ENCODE peak calls at places on chromosomes 1 and 21, in four cellular contexts. One of them, this sample, is unnamed.

GRCh38 chr1:182086620-182087019 is 25.1 kb upstream of the ZNF648 start:
- DNase-seq in aorta: no peak
- DNase-seq in lung: no peak
- DNase-seq in small intestine: no peak
- DNase-seq in this sample: no peak

GRCh38 chr1:9871707-9872425 is 38.2 kb downstream of the CTNNBIP1 start:
- DNase-seq in aorta: no peak
- DNase-seq in lung: no peak
- DNase-seq in small intestine: peak; percentile 29
- DNase-seq in this sample: no peak

GRCh38 chr1:232317336-232317735 is 312.6 kb downstream of the SIPA1L2 start:
- DNase-seq in lung: no peak
- DNase-seq in small intestine: no peak
- DNase-seq in aorta: no peak
- DNase-seq in this sample: no peak

GRCh38 chr1:15948600-15949452 is 27.1 kb downstream of the ZBTB17 start:
- DNase-seq in aorta: peak; percentile 93
- DNase-seq in lung: peak; percentile 89
- DNase-seq in small intestine: no peak
- DNase-seq in this sample: peak; percentile 43

GRCh38 chr1:31182352-31182751 is 57.3 kb downstream of the NKAIN1 start:
- DNase-seq in lung: peak; percentile 48
- DNase-seq in aorta: peak; percentile 83
- DNase-seq in small intestine: peak; percentile 56
- DNase-seq in this sample: peak; percentile 93

GRCh38 chr21:15552914-15553491 is 176.8 kb upstream of the USP25 start:
- DNase-seq in aorta: no peak
- DNase-seq in lung: no peak
- DNase-seq in small intestine: no peak
- DNase-seq in this sample: no peak

GRCh38 chr1:70778934-70779333 is 268.7 kb downstream of the PTGER3 start:
- DNase-seq in aorta: no peak
- DNase-seq in lung: no peak
- DNase-seq in small intestine: no peak
- DNase-seq in this sample: no peak

GRCh38 chr1:36565576-36566501 is 83.1 kb upstream of the CSF3R start:
- DNase-seq in lung: no peak
- DNase-seq in small intestine: no peak
- DNase-seq in aorta: no peak
- DNase-seq in this sample: no peak

GRCh38 chr1:38027201-38028104 is 14.9 kb downstream of the UTP11 start:
- DNase-seq in aorta: no peak
- DNase-seq in small intestine: no peak
- DNase-seq in lung: no peak
- DNase-seq in this sample: peak; percentile 90

GRCh38 chr1:93845554-93846150 is 33.4 kb downstream of the DNTTIP2 start:
- DNase-seq in small intestine: peak; percentile 56
- DNase-seq in lung: no peak
- DNase-seq in aorta: peak; percentile 42
- DNase-seq in this sample: peak; percentile 78

GRCh38 chr1:21278208-21278861 is 11.9 kb downstream of the ECE1 start:
- DNase-seq in small intestine: no peak
- DNase-seq in lung: no peak
- DNase-seq in aorta: peak; percentile 67
- DNase-seq in this sample: no peak

GRCh38 chr1:85201340-85202091 is 700 bp upstream of the SYDE2 start:
- DNase-seq in aorta: peak; percentile 76
- DNase-seq in lung: peak; percentile 79
- DNase-seq in small intestine: peak; percentile 69
- DNase-seq in this sample: no peak

GRCh38 chr1:154884868-154885706 is 15.0 kb upstream of the KCNN3 start:
- DNase-seq in lung: no peak
- DNase-seq in small intestine: no peak
- DNase-seq in aorta: no peak
- DNase-seq in this sample: no peak

GRCh38 chr1:11518791-11519628 is 40.1 kb downstream of the DISP3 start:
- DNase-seq in small intestine: no peak
- DNase-seq in aorta: no peak
- DNase-seq in lung: no peak
- DNase-seq in this sample: no peak

GRCh38 chr1:114353233-114353632 is 157.8 kb downstream of the TRIM33 start:
- DNase-seq in lung: peak; percentile 67
- DNase-seq in aorta: peak; percentile 77
- DNase-seq in small intestine: no peak
- DNase-seq in this sample: peak; percentile 44

GRCh38 chr1:35707253-35708178 is 11.2 kb downstream of the C1orf216 start:
- DNase-seq in small intestine: peak; percentile 63
- DNase-seq in lung: no peak
- DNase-seq in aorta: no peak
- DNase-seq in this sample: no peak

GRCh38 chr1:74681001-74681400 is 7.4 kb upstream of the ERICH3 start:
- DNase-seq in aorta: no peak
- DNase-seq in lung: no peak
- DNase-seq in small intestine: no peak
- DNase-seq in this sample: no peak

GRCh38 chr21:39763282-39763970 is 18.4 kb downstream of the IGSF5 start:
- DNase-seq in aorta: no peak
- DNase-seq in small intestine: no peak
- DNase-seq in lung: no peak
- DNase-seq in this sample: no peak

GRCh38 chr1:173405758-173406344 is 71.3 kb upstream of the PRDX6 start:
- DNase-seq in aorta: no peak
- DNase-seq in lung: no peak
- DNase-seq in small intestine: no peak
- DNase-seq in this sample: peak; percentile 49

GRCh38 chr1:16342331-16343062 is 9.8 kb downstream of the FBXO42 start:
- DNase-seq in aorta: no peak
- DNase-seq in small intestine: no peak
- DNase-seq in lung: no peak
- DNase-seq in this sample: no peak

GRCh38 chr1:101290922-101291561 is 54.2 kb downstream of the S1PR1 start:
- DNase-seq in small intestine: no peak
- DNase-seq in lung: no peak
- DNase-seq in aorta: no peak
- DNase-seq in this sample: no peak

GRCh38 chr1:111110197-111110899 is 29.5 kb downstream of the DRAM2 start:
- DNase-seq in small intestine: no peak
- DNase-seq in aorta: no peak
- DNase-seq in lung: no peak
- DNase-seq in this sample: no peak

GRCh38 chr1:106717561-106717960 is 338.9 kb upstream of the PRMT6 start:
- DNase-seq in small intestine: no peak
- DNase-seq in lung: no peak
- DNase-seq in aorta: no peak
- DNase-seq in this sample: no peak

GRCh38 chr1:85692730-85693314 is 15.4 kb downstream of the ZNHIT6 start:
- DNase-seq in small intestine: peak; percentile 20
- DNase-seq in aorta: no peak
- DNase-seq in lung: no peak
- DNase-seq in this sample: peak; percentile 2

GRCh38 chr1:209199822-209200221 is 383.7 kb upstream of the CAMK1G start:
- DNase-seq in lung: no peak
- DNase-seq in aorta: no peak
- DNase-seq in small intestine: no peak
- DNase-seq in this sample: no peak

GRCh38 chr1:42806593-42806992 is 10.3 kb upstream of the ERMAP start:
- DNase-seq in aorta: no peak
- DNase-seq in small intestine: no peak
- DNase-seq in lung: no peak
- DNase-seq in this sample: no peak

GRCh38 chr1:243846761-243847160 is 3.3 kb downstream of the AKT3 start:
- DNase-seq in lung: no peak
- DNase-seq in aorta: no peak
- DNase-seq in small intestine: no peak
- DNase-seq in this sample: no peak

GRCh38 chr1:243844186-243844585 is 5.9 kb downstream of the AKT3 start:
- DNase-seq in small intestine: no peak
- DNase-seq in lung: no peak
- DNase-seq in aorta: no peak
- DNase-seq in this sample: no peak

GRCh38 chr1:243848165-243849088 is 1.6 kb downstream of the AKT3 start:
- DNase-seq in lung: no peak
- DNase-seq in small intestine: no peak
- DNase-seq in aorta: no peak
- DNase-seq in this sample: no peak

GRCh38 chr1:243842978-243843490 is 7.0 kb downstream of the AKT3 start:
- DNase-seq in aorta: no peak
- DNase-seq in lung: no peak
- DNase-seq in small intestine: no peak
- DNase-seq in this sample: no peak

GRCh38 chr1:243845888-243846287 is 4.2 kb downstream of the AKT3 start:
- DNase-seq in lung: no peak
- DNase-seq in small intestine: no peak
- DNase-seq in aorta: no peak
- DNase-seq in this sample: no peak
- H3K27ac ChIP-seq in lung: no peak overlapping the region
- H3K27ac ChIP-seq in small intestine: no peak overlapping the region
- H3K27ac ChIP-seq in aorta: no peak overlapping the region
- H3K27ac ChIP-seq in this sample: no peak overlapping the region

DNA sequence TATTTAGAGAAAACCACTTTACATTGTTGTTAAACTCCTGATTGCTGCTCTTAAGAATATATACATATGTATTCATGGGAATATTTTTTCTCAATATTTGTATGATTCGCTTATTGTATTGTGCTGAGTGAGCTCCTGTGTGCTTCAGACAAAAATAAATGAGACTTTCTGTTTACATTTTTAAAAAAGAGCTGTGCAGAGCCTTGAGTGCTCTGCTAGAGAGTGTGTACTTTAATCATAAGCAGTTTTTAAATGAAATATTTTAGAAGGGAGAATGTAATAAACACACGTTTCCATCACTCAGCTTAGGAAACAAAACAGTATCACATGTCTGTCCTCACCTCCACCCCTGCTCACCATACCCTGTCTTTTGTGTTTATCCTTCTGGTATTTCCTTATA is 9.7 kb downstream of the PTPN14 start:
- DNase-seq in lung: no peak
- DNase-seq in small intestine: no peak
- DNase-seq in aorta: no peak
- DNase-seq in this sample: no peak
- H3K27ac ChIP-seq in lung: no peak overlapping the region
- H3K27ac ChIP-seq in small intestine: no peak overlapping the region
- H3K27ac ChIP-seq in aorta: no peak overlapping the region
- H3K27ac ChIP-seq in this sample: no peak overlapping the region

GRCh38 chr1:18946550-18947381 is 9.7 kb downstream of the IFFO2 start:
- DNase-seq in small intestine: no peak
- DNase-seq in aorta: no peak
- DNase-seq in lung: no peak
- DNase-seq in this sample: no peak
- H3K27ac ChIP-seq in small intestine: peak overlapping the region; percentile 5
- H3K27ac ChIP-seq in aorta: no peak overlapping the region
- H3K27ac ChIP-seq in lung: no peak overlapping the region
- H3K27ac ChIP-seq in this sample: peak overlapping the region; percentile 92

GRCh38 chr1:203744008-203744972 is 20.7 kb upstream of the LAX1 start:
- DNase-seq in aorta: peak; percentile 80
- DNase-seq in small intestine: no peak
- DNase-seq in lung: peak; percentile 36
- DNase-seq in this sample: no peak
- H3K27ac ChIP-seq in aorta: no peak overlapping the region
- H3K27ac ChIP-seq in small intestine: peak overlapping the region; percentile 81
- H3K27ac ChIP-seq in lung: no peak overlapping the region
- H3K27ac ChIP-seq in this sample: peak overlapping the region; percentile 12

DNA sequence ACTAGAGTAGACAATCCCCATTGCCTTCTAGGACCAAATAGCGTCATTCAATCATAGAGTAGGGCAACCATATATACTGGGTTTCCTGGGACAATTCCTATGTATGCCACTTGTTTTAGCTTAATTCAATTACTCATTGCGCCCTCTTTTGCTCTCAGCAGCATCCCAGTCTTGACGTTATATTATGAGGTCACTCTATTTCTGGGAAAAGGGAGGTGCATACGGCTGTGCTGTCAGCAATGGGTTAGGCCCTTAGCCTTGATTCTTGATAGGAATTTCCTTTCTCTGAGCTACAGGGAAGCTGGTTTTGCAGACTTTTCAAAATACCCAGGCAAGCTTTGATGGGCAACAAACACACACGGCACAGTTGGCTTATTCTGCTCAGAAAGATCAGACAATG is 4.4 kb upstream of the KAZN start:
- DNase-seq in small intestine: no peak
- DNase-seq in lung: no peak
- DNase-seq in aorta: no peak
- DNase-seq in this sample: no peak
- H3K27ac ChIP-seq in small intestine: no peak overlapping the region
- H3K27ac ChIP-seq in lung: no peak overlapping the region
- H3K27ac ChIP-seq in aorta: no peak overlapping the region
- H3K27ac ChIP-seq in this sample: no peak overlapping the region

DNA sequence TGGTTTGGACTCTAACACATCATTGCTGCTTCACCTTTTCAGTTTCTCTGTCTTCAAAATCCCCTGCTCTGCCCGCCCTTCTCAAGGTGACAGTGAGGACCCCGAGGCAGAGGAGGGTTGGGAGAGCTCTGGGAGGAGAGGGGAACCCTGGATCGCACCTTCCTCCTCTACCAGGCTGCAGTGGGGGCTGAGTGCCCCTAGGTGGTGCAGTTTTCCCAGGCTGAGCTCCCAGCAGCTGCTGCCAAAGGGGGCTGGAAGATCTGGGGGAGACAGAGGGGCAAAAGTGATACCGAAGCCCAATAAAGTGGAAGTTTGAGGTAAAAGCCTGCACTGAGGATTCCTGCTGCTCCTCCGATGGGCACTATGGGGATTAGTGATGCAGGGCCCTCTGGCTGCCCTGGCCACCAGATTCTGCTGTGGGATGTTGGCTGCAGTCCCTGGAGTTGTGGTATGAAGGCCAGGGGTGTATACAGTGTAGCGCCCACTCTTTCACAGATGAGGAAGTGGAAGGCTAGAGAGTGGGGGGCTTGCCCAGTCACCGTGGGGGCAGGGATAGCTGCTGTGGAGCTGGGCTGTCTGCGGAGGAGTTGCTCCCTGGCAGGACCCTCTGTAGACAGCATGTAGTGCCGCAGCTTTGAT is 40.7 kb upstream of the SCMH1 start:
- DNase-seq in aorta: no peak
- DNase-seq in lung: no peak
- DNase-seq in small intestine: peak; percentile 28
- DNase-seq in this sample: no peak
- H3K27ac ChIP-seq in aorta: no peak overlapping the region
- H3K27ac ChIP-seq in lung: no peak overlapping the region
- H3K27ac ChIP-seq in small intestine: no peak overlapping the region
- H3K27ac ChIP-seq in this sample: no peak overlapping the region

This sample was measured in epithelial cell of prostate.